ENCODE peak calls at places on chromosome 9, in five cellular contexts. A is HepG2, K is K562, X is H1, M is GM12878. Y is an unnamed sample.

GRCh38 chr9:16901589-16901988 is 31.1 kb upstream of the BNC2 start:
- DNase-seq in M (no peak), X (no peak), K (no peak), A (no peak), Y (no peak)

GRCh38 chr9:3868466-3868865 is 342.7 kb upstream of the RFX3 start:
- DNase-seq in X (no peak), M (no peak), A (no peak), K (no peak), Y (no peak)

GRCh38 chr9:137431416-137431931 is 8.3 kb downstream of the NOXA1 start:
- DNase-seq in A (no peak), K (no peak), X (no peak), M (no peak), Y (no peak)

GRCh38 chr9:128626181-128626580 is 30.5 kb downstream of the DYNC2I2 start:
- DNase-seq in A (no peak), K (no peak), X (no peak), M (no peak), Y (no peak)

GRCh38 chr9:87086536-87086935 is 139.2 kb upstream of the GAS1 start:
- DNase-seq in M (no peak), A (no peak), K (no peak), X (no peak), Y (no peak)

GRCh38 chr9:37604296-37604695 is 11.9 kb upstream of the TOMM5 start:
- DNase-seq in K (no peak), M (no peak), A (no peak), X (no peak), Y (no peak)

GRCh38 chr9:81028504-81028903 is 660.8 kb downstream of the TLE1 start:
- DNase-seq in A (peak), M (no peak), X (no peak), K (no peak), Y (no peak)

GRCh38 chr9:95877984-95878383 is 2.5 kb downstream of the ERCC6L2 start:
- DNase-seq in A (no peak), K (no peak), M (no peak), X (no peak), Y (no peak)

GRCh38 chr9:135329571-135330306 is 149.8 kb upstream of the PPP1R26 start:
- DNase-seq in X (peak), A (no peak), K (no peak), M (no peak), Y (peak)

GRCh38 chr9:16398676-16399075 is 471.8 kb downstream of the BNC2 start:
- DNase-seq in X (no peak), M (no peak), K (no peak), A (no peak), Y (no peak)

GRCh38 chr9:125346351-125346750 is 84.7 kb downstream of the GAPVD1 start:
- DNase-seq in X (no peak), K (no peak), M (no peak), A (peak), Y (no peak)

GRCh38 chr9:126701820-126702500 is 88.2 kb downstream of the LMX1B start:
- DNase-seq in M (no peak), A (no peak), K (no peak), X (no peak), Y (no peak)

GRCh38 chr9:2134391-2134790 is 119.2 kb downstream of the SMARCA2 start:
- DNase-seq in M (no peak), X (no peak), A (no peak), K (no peak), Y (no peak)

GRCh38 chr9:5301544-5301943 is 3.0 kb downstream of the RLN2 start:
- DNase-seq in A (no peak), M (no peak), K (no peak), X (no peak), Y (no peak)

GRCh38 chr9:34651876-34652602 is at the start of gene IL11RA:
- DNase-seq in M (no peak), X (peak), A (peak), K (peak), Y (peak)

GRCh38 chr9:75146229-75146628 is 57.9 kb downstream of the OSTF1 start:
- DNase-seq in M (no peak), A (no peak), K (no peak), X (no peak), Y (no peak)

GRCh38 chr9:98795295-98795955 is 930 bp downstream of the ANKS6 start:
- DNase-seq in M (no peak), K (no peak), X (no peak), A (no peak), Y (no peak)

GRCh38 chr9:129595323-129595741 is 25.6 kb downstream of the C9orf50 start:
- DNase-seq in X (no peak), A (no peak), K (no peak), M (no peak), Y (no peak)

GRCh38 chr9:111052831-111053230 is 14.6 kb upstream of the LPAR1 start:
- DNase-seq in K (no peak), M (no peak), A (no peak), X (no peak), Y (no peak)

GRCh38 chr9:126519660-126520425 is 93.9 kb upstream of the LMX1B start:
- DNase-seq in K (no peak), X (no peak), A (no peak), M (no peak), Y (no peak)

GRCh38 chr9:27352457-27353188 is 55.7 kb upstream of the EQTN start:
- DNase-seq in K (no peak), M (peak), X (no peak), A (no peak), Y (no peak)

GRCh38 chr9:33044162-33044673 is 19.1 kb downstream of the DNAJA1 start:
- DNase-seq in K (peak), X (peak), M (no peak), A (no peak), Y (peak)

GRCh38 chr9:77738932-77739331 is 90.8 kb upstream of the GNA14 start:
- DNase-seq in K (no peak), M (no peak), X (no peak), A (no peak), Y (no peak)

GRCh38 chr9:124779368-124780059 is 2.6 kb downstream of the OLFML2A start:
- DNase-seq in M (no peak), X (no peak), K (no peak), A (peak), Y (peak)

GRCh38 chr9:131727184-131727785 is 12.6 kb downstream of the RAPGEF1 start:
- DNase-seq in X (no peak), M (no peak), A (no peak), K (no peak), Y (no peak)

GRCh38 chr9:95096807-95097206 is 220.7 kb downstream of the FANCC start:
- DNase-seq in X (no peak), M (no peak), K (no peak), A (peak), Y (no peak)

GRCh38 chr9:36144322-36145206 is 8.0 kb downstream of the GLIPR2 start:
- DNase-seq in M (no peak), K (no peak), A (peak), X (no peak), Y (no peak)

GRCh38 chr9:36143242-36143641 is 6.7 kb downstream of the GLIPR2 start:
- DNase-seq in A (no peak), M (no peak), K (no peak), X (no peak), Y (no peak)

GRCh38 chr9:36141288-36141687 is 4.8 kb downstream of the GLIPR2 start:
- DNase-seq in M (no peak), A (no peak), X (no peak), K (no peak), Y (peak)

GRCh38 chr9:36141761-36142160 is 5.2 kb downstream of the GLIPR2 start:
- DNase-seq in A (no peak), K (no peak), M (no peak), X (no peak), Y (no peak)

GRCh38 chr9:36142510-36143161 is 6.1 kb downstream of the GLIPR2 start:
- DNase-seq in M (no peak), X (no peak), K (peak), A (no peak), Y (no peak)
- TF ChIP-seq ATF3 in M (no peak), X (no peak), K (no peak), A (no peak), Y (no peak)

GRCh38 chr9:113652355-113653152 is 189.0 kb downstream of the RGS3 start:
- DNase-seq in K (no peak), A (peak), X (no peak), M (no peak), Y (no peak)

GRCh38 chr9:113654605-113655193 is 191.2 kb downstream of the RGS3 start:
- DNase-seq in A (no peak), M (no peak), K (no peak), X (no peak), Y (no peak)

GRCh38 chr9:113656771-113657670 is 193.5 kb downstream of the RGS3 start:
- DNase-seq in A (peak), X (no peak), M (no peak), K (no peak), Y (no peak)

GRCh38 chr9:113651896-113652295 is 188.4 kb downstream of the RGS3 start:
- DNase-seq in M (no peak), X (no peak), A (no peak), K (no peak), Y (no peak)

DNA sequence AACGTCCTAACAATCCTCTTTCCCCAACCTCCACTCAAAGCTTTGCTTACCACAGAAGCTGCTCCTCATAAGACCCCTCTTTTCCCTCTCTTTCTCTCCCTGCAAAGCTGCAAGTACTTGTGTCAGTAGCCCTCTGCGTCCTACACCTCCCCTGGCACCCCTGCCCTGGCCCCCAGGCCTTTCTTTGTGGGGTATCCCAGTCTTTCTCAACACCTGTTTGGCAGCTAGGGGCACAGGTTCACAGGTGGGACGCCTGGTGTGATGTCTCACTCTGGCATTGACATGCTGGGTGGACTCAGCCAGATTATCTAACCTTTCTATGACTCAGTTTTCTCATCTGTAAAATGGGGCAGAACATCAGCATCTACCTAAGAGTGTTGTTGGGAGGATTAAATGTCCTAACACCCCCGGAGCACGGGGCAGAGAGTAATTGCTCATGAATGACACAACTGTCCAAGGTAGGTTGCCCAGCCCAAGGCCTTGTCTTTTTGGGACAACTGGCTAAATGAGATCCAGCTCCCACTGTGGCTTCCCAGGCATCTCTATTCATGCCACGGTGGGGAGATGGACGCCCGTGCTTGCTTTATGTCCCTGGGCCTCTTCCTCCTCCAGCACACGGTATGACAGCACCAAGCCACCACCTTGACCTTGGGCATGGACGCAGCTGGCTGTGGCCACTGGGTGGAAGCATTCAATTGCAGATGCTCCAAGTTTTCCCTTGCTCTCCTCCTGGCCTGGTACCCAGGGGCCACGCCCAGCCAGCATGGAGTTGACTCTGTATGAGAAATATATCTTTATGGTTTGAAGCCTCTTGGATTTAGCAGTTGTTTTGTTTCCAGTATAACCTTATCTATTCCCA is 190.4 kb downstream of the RGS3 start:
- DNase-seq in X (no peak), A (no peak), K (no peak), M (no peak), Y (no peak)
- TF ChIP-seq CREB1 in X (no peak), A (no peak), K (no peak), M (no peak), Y (no peak)

GRCh38 chr9:132977626-132978450 is 656 bp upstream of the GFI1B start:
- DNase-seq in X (peak), A (peak), K (peak), M (no peak), Y (peak)

GRCh38 chr9:132976571-132976970 is 1.9 kb upstream of the GFI1B start:
- DNase-seq in M (no peak), A (no peak), X (no peak), K (no peak), Y (no peak)

GRCh38 chr9:132970306-132971062 is 8.0 kb upstream of the GFI1B start:
- DNase-seq in A (no peak), K (no peak), M (no peak), X (no peak), Y (no peak)

GRCh38 chr9:132973166-132973565 is 5.3 kb upstream of the GFI1B start:
- DNase-seq in X (no peak), A (no peak), K (no peak), M (no peak), Y (no peak)

DNA sequence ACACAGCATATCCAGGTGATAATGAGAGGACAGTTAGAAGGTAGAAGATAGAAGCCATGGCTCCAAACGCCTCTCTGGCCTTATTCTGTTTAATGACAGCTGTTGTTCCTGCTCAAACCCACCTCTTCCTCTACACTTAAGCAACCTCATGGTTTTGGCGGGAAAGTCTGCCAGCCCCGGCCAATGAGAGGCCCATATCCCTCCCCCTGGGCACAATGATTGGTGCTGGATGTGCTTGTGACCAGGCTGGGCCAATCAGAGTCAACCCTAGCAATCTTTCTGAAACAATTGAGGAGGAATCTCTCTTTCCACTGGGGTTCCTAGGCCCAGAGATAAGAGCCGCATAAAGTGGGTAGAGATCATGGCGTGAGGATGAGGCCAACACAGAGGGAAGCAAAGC is 4.8 kb upstream of the GFI1B start:
- DNase-seq in M (no peak), X (no peak), K (peak), A (no peak), Y (no peak)
- TF ChIP-seq ATF3 in M (no peak), X (no peak), K (no peak), A (no peak), Y (no peak)

GRCh38 chr9:89799766-89800165 is 195.0 kb downstream of the GADD45G start:
- DNase-seq in M (no peak), K (no peak), A (no peak), X (no peak), Y (no peak)
- TF ChIP-seq CREB1 in M (no peak), K (no peak), A (no peak), X (no peak), Y (no peak)

DNA sequence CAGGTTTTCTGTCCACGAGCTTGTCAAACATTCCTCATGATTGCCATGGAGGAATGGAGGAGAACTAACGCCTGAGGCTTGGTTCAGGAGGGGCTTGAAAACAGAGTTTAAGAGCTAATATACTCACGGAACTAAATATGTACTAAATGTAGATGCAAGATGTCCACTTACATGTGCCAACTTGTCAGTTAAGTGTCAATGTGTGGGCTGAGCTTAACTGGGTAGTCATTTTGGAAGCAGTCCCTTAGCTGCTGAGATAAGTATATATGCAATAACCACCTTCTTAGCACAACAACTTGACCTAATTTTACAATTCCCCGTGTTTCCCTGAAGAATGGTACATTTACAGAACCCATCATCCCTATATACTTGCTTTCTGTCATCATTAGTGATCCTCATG is 176.0 kb downstream of the PTPRD start:
- DNase-seq in K (no peak), A (no peak), M (no peak), X (no peak), Y (no peak)
- TF ChIP-seq ATF3 in K (no peak), A (no peak), M (no peak), X (no peak), Y (no peak)

GRCh38 chr9:13291718-13292117 is 12.2 kb upstream of the MPDZ start:
- DNase-seq in M (no peak), X (no peak), K (no peak), A (no peak), Y (no peak)
- TF ChIP-seq CREB1 in M (no peak), X (no peak), K (no peak), A (no peak), Y (no peak)

GRCh38 chr9:99873531-99873930 is 32.9 kb upstream of the STX17 start:
- DNase-seq in X (no peak), K (no peak), M (no peak), A (no peak), Y (no peak)
- TF ChIP-seq ATF3 in X (no peak), K (no peak), M (no peak), A (no peak), Y (no peak)

DNA sequence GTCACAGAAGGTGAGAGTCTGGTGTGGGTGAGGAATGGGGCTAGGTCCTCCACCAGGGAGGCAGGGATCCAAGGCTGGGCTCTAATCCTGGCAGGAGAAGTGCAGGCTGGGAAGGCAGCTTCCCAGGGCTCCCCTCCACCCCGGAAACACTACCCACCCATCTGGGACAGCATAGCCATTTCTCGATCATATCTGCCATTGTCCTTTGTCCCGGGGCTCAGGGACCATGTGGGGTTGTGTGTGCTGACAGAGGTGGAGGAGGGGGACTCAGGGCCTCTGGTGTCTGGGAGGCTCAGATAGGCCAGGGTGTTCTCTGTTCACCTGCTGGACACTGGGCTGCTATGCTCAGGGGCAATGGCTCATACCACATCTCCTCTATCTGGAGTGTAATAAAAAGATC is 32.2 kb upstream of the STRBP start:
- DNase-seq in K (peak), A (no peak), M (no peak), X (no peak), Y (no peak)
- TF ChIP-seq CREB1 in K (no peak), A (no peak), M (no peak), X (no peak), Y (no peak)

GRCh38 chr9:70593241-70593640 is 178.8 kb upstream of the KLF9 start:
- DNase-seq in K (no peak), A (no peak), X (no peak), M (no peak), Y (no peak)

GRCh38 chr9:70594546-70594945 is 180.1 kb upstream of the KLF9 start:
- DNase-seq in X (no peak), K (no peak), A (no peak), M (no peak), Y (no peak)

GRCh38 chr9:70590264-70590646 is 175.8 kb upstream of the KLF9 start:
- DNase-seq in X (no peak), K (no peak), M (no peak), A (no peak), Y (no peak)

GRCh38 chr9:70597886-70598285 is 183.4 kb upstream of the KLF9 start:
- DNase-seq in X (no peak), A (no peak), M (no peak), K (no peak), Y (no peak)

DNA sequence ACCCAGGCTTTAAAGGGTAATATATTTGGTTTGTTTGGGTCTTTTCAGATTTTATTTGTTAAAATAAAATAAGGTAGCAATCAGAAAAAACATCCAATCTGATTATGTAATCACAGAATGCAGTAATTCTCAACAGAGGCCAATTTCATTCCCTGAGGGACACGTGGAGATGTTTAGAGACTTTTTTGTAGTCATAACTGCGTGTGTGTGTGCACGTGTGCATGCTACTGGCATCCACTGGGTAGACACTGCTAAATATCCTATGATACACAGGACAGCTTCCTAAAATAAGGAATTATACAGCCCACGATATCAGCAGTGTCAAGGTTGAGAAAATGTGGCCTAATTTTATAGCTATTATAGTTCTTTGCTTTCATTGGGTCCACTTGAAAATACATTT is 180.8 kb upstream of the KLF9 start:
- DNase-seq in M (no peak), X (no peak), A (no peak), K (no peak), Y (no peak)
- TF ChIP-seq ATF3 in M (no peak), X (no peak), A (no peak), K (no peak), Y (no peak)

GRCh38 chr9:91894023-91894422 is 56.0 kb downstream of the ROR2 start:
- DNase-seq in X (no peak), A (no peak), M (no peak), K (no peak), Y (no peak)
- TF ChIP-seq CREB1 in X (no peak), A (no peak), M (no peak), K (no peak), Y (no peak)